ENCODE peak calls at places on chromosomes 3 and 15, in five cellular contexts. Z is activated CD4-positive, alpha-beta T cell treated with anti-CD3 and anti-CD28 coated beads, Interleukin-2, amount 50 U/mL, for 48 hours; G is Caco-2; U is ELR; S is substantia nigra. P is an unnamed sample.

GRCh38 chr3:66276705-66277274 is 56.0 kb downstream of the SLC25A26 start:
- DNase-seq in Z (peak), S (no peak), G (peak), U (peak), P (peak)

GRCh38 chr3:52873433-52874159 is 23.8 kb downstream of the STIMATE start:
- DNase-seq in U (peak), Z (no peak), G (no peak), S (no peak), P (no peak)

GRCh38 chr3:160842021-160843005 is 86.3 kb downstream of the PPM1L start:
- DNase-seq in S (no peak), U (no peak), G (no peak), Z (no peak), P (no peak)

GRCh38 chr3:100912571-100912970 is 80.7 kb downstream of the ABI3BP start:
- DNase-seq in Z (no peak), S (no peak), G (no peak), U (no peak), P (no peak)

GRCh38 chr3:4768521-4768920 is 210.7 kb upstream of the BHLHE40 start:
- DNase-seq in S (no peak), U (no peak), Z (no peak), G (no peak), P (no peak)

GRCh38 chr15:33068531-33068990 is 126.0 kb downstream of the FMN1 start:
- DNase-seq in S (no peak), G (no peak), U (peak), Z (no peak), P (no peak)

GRCh38 chr15:65004993-65005392 is 15.3 kb upstream of the SPG21 start:
- DNase-seq in G (no peak), S (no peak), U (no peak), Z (no peak), P (no peak)

GRCh38 chr15:99282129-99282528 is 30.8 kb downstream of the LRRC28 start:
- DNase-seq in U (peak), S (no peak), G (no peak), Z (no peak), P (no peak)

GRCh38 chr3:115401891-115402501 is 221.3 kb upstream of the GAP43 start:
- DNase-seq in S (no peak), U (peak), G (no peak), Z (no peak), P (no peak)

GRCh38 chr15:35843453-35843852 is 297.5 kb upstream of the DPH6 start:
- DNase-seq in U (no peak), S (no peak), G (no peak), Z (no peak), P (no peak)

GRCh38 chr3:65126527-65127440 is 439.0 kb upstream of the ADAMTS9 start:
- DNase-seq in Z (no peak), G (peak), U (no peak), S (no peak), P (no peak)